ENCODE peak calls at places on chromosomes 5 and 9, in ten cellular contexts. E is GM12865; D is sciatic nerve; G is GM13976; R is effector CD4-positive, alpha-beta T cell; H is AG09319; Q is kidney; K is GM10248; N is A549; B is HT-29. J is an unnamed sample.

GRCh38 chr5:57488308-57488955 is 5.8 kb upstream of the ACTBL2 start:
- DNase-seq in E (peak), D (no peak), G (no peak), R (no peak), H (no peak), Q (no peak), K (no peak), N (no peak), B (no peak), J (no peak)

GRCh38 chr5:74166064-74166463 is 474.5 kb downstream of the ENC1 start:
- DNase-seq in E (no peak), D (no peak), G (no peak), R (no peak), H (no peak), Q (no peak), K (no peak), N (no peak), B (no peak), J (no peak)

GRCh38 chr5:7474821-7475403 is 79.0 kb downstream of the ADCY2 start:
- DNase-seq in E (no peak), D (no peak), G (no peak), R (no peak), H (no peak), Q (no peak), K (no peak), N (no peak), B (no peak), J (no peak)

GRCh38 chr5:60668715-60669304 is 31.2 kb downstream of the DEPDC1B start:
- DNase-seq in E (peak), D (no peak), G (peak), R (no peak), H (no peak), Q (no peak), K (peak), N (peak), B (peak), J (no peak)

GRCh38 chr9:129458155-129458661 is 162.7 kb downstream of the C9orf50 start:
- DNase-seq in E (peak), D (no peak), G (peak), R (peak), H (no peak), Q (peak), K (no peak), N (no peak), B (peak), J (no peak)

GRCh38 chr5:30401479-30402058 is 791.9 kb upstream of the CDH6 start:
- DNase-seq in E (peak), D (no peak), G (no peak), R (no peak), H (peak), Q (no peak), K (no peak), N (peak), B (peak), J (no peak)

GRCh38 chr5:65830856-65831255 is 95.5 kb upstream of the ERBIN start:
- DNase-seq in E (no peak), D (no peak), G (no peak), R (no peak), H (no peak), Q (no peak), K (no peak), N (no peak), B (no peak), J (no peak)

GRCh38 chr5:113513384-113514262 is at the start of gene YTHDC2:
- DNase-seq in E (peak), D (peak), G (peak), R (peak), H (peak), Q (peak), K (peak), N (peak), B (peak), J (peak)

GRCh38 chr5:100840364-100840763 is 62.7 kb downstream of the ST8SIA4 start:
- DNase-seq in E (peak), D (no peak), G (no peak), R (no peak), H (no peak), Q (no peak), K (no peak), N (peak), B (no peak), J (no peak)